ENCODE peak calls at places on chromosomes 13 and 19, in eight cellular contexts. Z is activated B cell treated with CpG ODN at 0.5 μM for 24 hours; Q is left lung; D is non-pigmented ciliary epithelial cell; C is NCI-H1092 treated with DMSO at 0.1 percent for 48 hours; L is activated gamma-delta T cell treated with anti-CD3 and anti-CD28 coated beads, Interleukin-2, amount 50 U/mL, for 16 hours; F is EL; X is caudate nucleus. O is an unnamed sample.

GRCh38 chr19:13902993-13903555 is 2.8 kb downstream of the BRME1 start:
- DNase-seq in L (no peak), F (peak), Z (no peak), Q (no peak), X (no peak), C (no peak), D (no peak), O (no peak)

GRCh38 chr13:77374786-77375185 is 47.9 kb upstream of the MYCBP2 start:
- DNase-seq in L (no peak), F (no peak), Z (no peak), X (no peak), D (no peak), Q (no peak), C (no peak), O (no peak)

GRCh38 chr19:35439921-35440320 is 8.1 kb upstream of the FFAR2 start:
- DNase-seq in Z (no peak), F (no peak), L (no peak), D (no peak), X (no peak), C (no peak), Q (no peak), O (no peak)

GRCh38 chr19:29779921-29780320 is 31.9 kb upstream of the CCNE1 start:
- DNase-seq in Z (no peak), L (no peak), F (no peak), Q (no peak), D (no peak), C (no peak), X (no peak), O (peak)

GRCh38 chr19:3478409-3479176 is 1.7 kb downstream of the SMIM24 start:
- DNase-seq in Z (no peak), F (no peak), L (no peak), C (no peak), X (no peak), Q (no peak), D (no peak), O (peak)

GRCh38 chr13:106475852-106476251 is 59.6 kb downstream of the EFNB2 start:
- DNase-seq in D (no peak), X (no peak), L (no peak), Q (no peak), F (no peak), Z (no peak), C (no peak), O (no peak)

GRCh38 chr13:28753946-28754345 is 35.2 kb upstream of the SLC46A3 start:
- DNase-seq in X (no peak), L (no peak), D (no peak), Q (no peak), F (no peak), C (no peak), Z (no peak), O (no peak)

GRCh38 chr19:13953021-13953531 is 767 bp downstream of the DCAF15 start:
- DNase-seq in Q (no peak), F (peak), Z (no peak), D (no peak), X (no peak), C (no peak), L (no peak), O (peak)

GRCh38 chr13:90622547-90622946 is 724.9 kb upstream of the MIR17HG start:
- DNase-seq in F (peak), Z (no peak), L (no peak), D (peak), Q (no peak), X (no peak), C (no peak), O (no peak)